ENCODE peak calls at places on chromosomes 11 and 22, in ten cellular contexts. S, O, R, J, N, I, C, A, P and F are unnamed samples.

GRCh38 chr11:2305140-2305861 is 3.5 kb downstream of the TSPAN32 start:
- DNase-seq in S (peak), O (peak), R (no peak), J (peak), N (no peak), I (peak), C (peak), A (peak), P (peak), F (peak)

GRCh38 chr11:58075781-58076180 is 45.0 kb downstream of the OR6Q1 start:
- DNase-seq in S (no peak), O (no peak), R (no peak), J (no peak), N (no peak), I (peak), C (no peak), A (no peak), P (no peak), F (no peak)

GRCh38 chr11:122505304-122506006 is 150.1 kb upstream of the UBASH3B start:
- DNase-seq in S (peak), O (peak), R (peak), J (peak), N (peak), I (peak), C (peak), A (peak), P (peak), F (peak)

GRCh38 chr11:102523887-102524286 is 6.7 kb downstream of the MMP7 start:
- DNase-seq in S (no peak), O (no peak), R (no peak), J (no peak), N (no peak), I (no peak), C (no peak), A (no peak), P (no peak), F (no peak)

GRCh38 chr11:47204633-47204989 is 10.2 kb upstream of the DDB2 start:
- DNase-seq in S (no peak), O (no peak), R (peak), J (peak), N (no peak), I (no peak), C (no peak), A (peak), P (no peak), F (no peak)

GRCh38 chr11:56637500-56637899 is 4.7 kb downstream of the OR5AP2 start:
- DNase-seq in S (no peak), O (no peak), R (no peak), J (no peak), N (no peak), I (no peak), C (no peak), A (no peak), P (no peak), F (no peak)

GRCh38 chr22:47019012-47019790 is 256.8 kb downstream of the TBC1D22A start:
- DNase-seq in S (no peak), O (peak), R (no peak), J (no peak), N (no peak), I (no peak), C (no peak), A (no peak), P (no peak), F (no peak)

GRCh38 chr11:19689281-19689975 is 23.2 kb upstream of the NAV2 start:
- DNase-seq in S (no peak), O (no peak), R (no peak), J (no peak), N (no peak), I (no peak), C (no peak), A (no peak), P (no peak), F (no peak)

GRCh38 chr11:27501102-27501501 is 5.5 kb downstream of the LIN7C start:
- DNase-seq in S (no peak), O (no peak), R (no peak), J (no peak), N (no peak), I (no peak), C (no peak), A (no peak), P (no peak), F (no peak)

GRCh38 chr11:27495710-27496300 is 10.8 kb downstream of the LIN7C start:
- DNase-seq in S (no peak), O (no peak), R (no peak), J (no peak), N (no peak), I (no peak), C (no peak), A (no peak), P (no peak), F (no peak)

GRCh38 chr11:27496461-27496860 is 10.1 kb downstream of the LIN7C start:
- DNase-seq in S (no peak), O (no peak), R (no peak), J (no peak), N (no peak), I (no peak), C (no peak), A (no peak), P (no peak), F (no peak)

GRCh38 chr11:27497911-27498310 is 8.7 kb downstream of the LIN7C start:
- DNase-seq in S (no peak), O (no peak), R (no peak), J (no peak), N (no peak), I (no peak), C (no peak), A (no peak), P (no peak), F (no peak)

DNA sequence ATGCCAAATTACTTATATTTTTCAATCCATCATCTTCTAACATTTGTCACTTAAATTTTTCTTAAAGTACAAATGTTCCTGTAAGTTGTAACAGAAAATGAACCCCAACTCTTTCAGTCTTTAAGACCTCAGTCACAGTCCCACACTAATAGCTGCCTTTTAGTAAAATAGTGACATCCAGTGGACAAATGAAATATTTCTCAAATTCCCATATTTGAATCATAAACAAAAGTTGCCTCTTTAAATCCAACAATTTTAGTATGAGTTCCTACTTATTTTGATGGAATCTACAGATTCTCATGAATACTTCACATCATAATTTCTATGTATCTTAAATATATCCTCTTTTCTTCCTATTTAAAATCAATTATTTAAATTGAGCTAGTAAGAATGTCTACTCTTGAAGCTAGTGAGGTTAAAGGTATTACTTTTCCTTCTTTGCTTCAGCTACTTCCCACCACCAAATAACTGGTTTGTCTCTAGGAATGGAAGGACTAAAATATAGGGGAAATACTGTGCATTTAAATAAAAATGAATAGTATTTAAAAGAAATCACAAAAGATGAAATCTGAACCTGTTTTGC is 9.2 kb downstream of the LIN7C start:
- DNase-seq in S (no peak), O (no peak), R (no peak), J (peak), N (peak), I (no peak), C (no peak), A (peak), P (peak), F (no peak)
- TF ChIP-seq CTCF in S (peak), O (peak), R (peak), J (peak), N (peak), I (peak), C (peak), A (peak), P (peak), F (peak)

DNA sequence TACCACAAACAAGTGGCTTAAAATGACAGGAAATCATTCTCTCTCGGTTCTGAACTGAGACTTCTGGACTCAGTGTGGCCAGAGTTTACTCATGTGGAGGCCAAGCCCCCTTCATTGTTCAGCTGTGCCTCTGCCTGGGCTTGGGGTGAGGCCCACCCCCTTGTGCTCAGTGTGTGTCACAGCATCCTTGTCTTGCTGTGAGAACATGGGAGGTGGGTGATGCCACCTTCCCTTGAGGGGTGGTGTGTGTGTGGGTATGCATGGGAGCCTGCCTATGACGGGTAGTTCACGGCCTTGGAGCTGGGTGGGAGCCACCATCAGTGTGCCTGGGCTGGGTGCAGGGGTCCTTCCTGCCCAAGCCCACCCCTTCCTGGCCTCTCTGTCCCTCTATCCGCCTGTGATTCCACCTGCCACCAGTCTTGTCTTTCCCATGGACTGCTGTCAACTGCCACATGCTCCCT is 101.7 kb downstream of the MORC2 start:
- DNase-seq in S (peak), O (peak), R (no peak), J (peak), N (no peak), I (no peak), C (no peak), A (no peak), P (no peak), F (no peak)
- TF ChIP-seq CTCF in S (no peak), O (peak), R (no peak), J (no peak), N (peak), I (no peak), C (no peak), A (no peak), P (peak), F (no peak)

GRCh38 chr11:17506942-17507341 is 30.3 kb upstream of the ABCC8 start:
- DNase-seq in S (no peak), O (no peak), R (no peak), J (no peak), N (no peak), I (no peak), C (no peak), A (no peak), P (no peak), F (no peak)
- TF ChIP-seq CTCF in S (no peak), O (no peak), R (no peak), J (no peak), N (no peak), I (no peak), C (no peak), A (no peak), P (no peak), F (no peak)

DNA sequence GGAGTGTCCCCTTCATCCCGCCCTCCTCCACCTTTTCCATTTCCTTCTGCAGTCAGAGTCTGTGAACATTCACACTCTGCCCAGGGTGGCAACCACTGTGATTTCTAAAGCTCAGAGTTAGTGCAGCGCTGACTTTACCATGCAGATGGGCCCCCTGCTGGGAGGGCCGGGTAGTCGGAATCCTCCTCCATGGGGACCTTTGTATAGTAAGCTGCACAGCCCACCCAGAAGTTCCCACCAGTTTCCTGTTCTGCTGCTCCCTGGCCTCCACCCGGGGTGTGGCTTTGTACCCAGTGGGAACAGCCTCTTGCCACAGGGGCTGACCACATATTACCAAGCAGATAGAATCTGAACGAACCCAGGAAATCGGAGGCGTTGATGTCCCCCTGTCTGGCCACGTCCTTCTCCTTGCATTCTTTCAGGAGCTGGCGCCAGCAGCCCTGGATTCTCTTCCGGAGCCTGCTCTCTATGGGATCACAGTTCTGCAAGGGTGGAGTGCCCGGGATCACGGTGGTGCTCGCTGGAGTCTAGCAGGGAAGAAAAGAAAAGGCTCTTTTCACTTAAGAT is 125.3 kb downstream of the MPPED1 start:
- DNase-seq in S (no peak), O (peak), R (no peak), J (no peak), N (no peak), I (no peak), C (no peak), A (no peak), P (no peak), F (no peak)
- TF ChIP-seq CTCF in S (no peak), O (no peak), R (peak), J (no peak), N (no peak), I (peak), C (no peak), A (no peak), P (no peak), F (no peak)

DNA sequence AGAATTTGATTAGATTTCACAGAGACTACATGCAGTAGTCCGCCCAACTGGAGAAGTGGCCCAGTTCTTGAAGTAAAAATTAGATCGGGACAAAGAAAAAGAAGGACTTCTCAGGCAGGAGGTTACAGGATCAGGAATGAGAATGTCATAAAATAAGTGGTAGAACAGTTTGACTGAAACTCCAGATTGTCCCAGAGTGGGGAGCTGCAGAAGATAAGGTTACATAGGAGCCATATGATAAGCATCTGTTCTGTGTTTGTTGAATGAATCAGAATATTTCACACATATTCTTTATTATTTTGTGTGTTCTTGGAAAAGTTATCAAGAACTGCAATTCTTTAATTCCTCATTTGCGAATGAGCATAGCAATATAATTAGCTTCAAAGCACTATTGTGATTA is 210.6 kb downstream of the AASDHPPT start:
- DNase-seq in S (no peak), O (no peak), R (no peak), J (no peak), N (no peak), I (no peak), C (no peak), A (no peak), P (no peak), F (no peak)
- TF ChIP-seq CTCF in S (no peak), O (no peak), R (no peak), J (no peak), N (no peak), I (no peak), C (no peak), A (no peak), P (no peak), F (no peak)

GRCh38 chr22:37564111-37564711 is 3.9 kb downstream of the CDC42EP1 start:
- DNase-seq in S (no peak), O (no peak), R (no peak), J (no peak), N (no peak), I (no peak), C (no peak), A (no peak), P (no peak), F (no peak)
- TF ChIP-seq CTCF in S (no peak), O (no peak), R (no peak), J (no peak), N (no peak), I (peak), C (no peak), A (peak), P (no peak), F (no peak)

GRCh38 chr11:116194156-116194904 is 578.5 kb downstream of the BUD13 start:
- DNase-seq in S (no peak), O (no peak), R (no peak), J (no peak), N (no peak), I (no peak), C (no peak), A (no peak), P (no peak), F (no peak)

GRCh38 chr11:116192509-116193206 is 580.1 kb downstream of the BUD13 start:
- DNase-seq in S (no peak), O (no peak), R (no peak), J (no peak), N (no peak), I (no peak), C (no peak), A (no peak), P (no peak), F (peak)

GRCh38 chr11:116190206-116190605 is 582.6 kb downstream of the BUD13 start:
- DNase-seq in S (no peak), O (no peak), R (no peak), J (no peak), N (no peak), I (no peak), C (no peak), A (no peak), P (no peak), F (no peak)

GRCh38 chr11:116190861-116191260 is 581.9 kb downstream of the BUD13 start:
- DNase-seq in S (no peak), O (no peak), R (no peak), J (no peak), N (no peak), I (no peak), C (no peak), A (no peak), P (no peak), F (no peak)

DNA sequence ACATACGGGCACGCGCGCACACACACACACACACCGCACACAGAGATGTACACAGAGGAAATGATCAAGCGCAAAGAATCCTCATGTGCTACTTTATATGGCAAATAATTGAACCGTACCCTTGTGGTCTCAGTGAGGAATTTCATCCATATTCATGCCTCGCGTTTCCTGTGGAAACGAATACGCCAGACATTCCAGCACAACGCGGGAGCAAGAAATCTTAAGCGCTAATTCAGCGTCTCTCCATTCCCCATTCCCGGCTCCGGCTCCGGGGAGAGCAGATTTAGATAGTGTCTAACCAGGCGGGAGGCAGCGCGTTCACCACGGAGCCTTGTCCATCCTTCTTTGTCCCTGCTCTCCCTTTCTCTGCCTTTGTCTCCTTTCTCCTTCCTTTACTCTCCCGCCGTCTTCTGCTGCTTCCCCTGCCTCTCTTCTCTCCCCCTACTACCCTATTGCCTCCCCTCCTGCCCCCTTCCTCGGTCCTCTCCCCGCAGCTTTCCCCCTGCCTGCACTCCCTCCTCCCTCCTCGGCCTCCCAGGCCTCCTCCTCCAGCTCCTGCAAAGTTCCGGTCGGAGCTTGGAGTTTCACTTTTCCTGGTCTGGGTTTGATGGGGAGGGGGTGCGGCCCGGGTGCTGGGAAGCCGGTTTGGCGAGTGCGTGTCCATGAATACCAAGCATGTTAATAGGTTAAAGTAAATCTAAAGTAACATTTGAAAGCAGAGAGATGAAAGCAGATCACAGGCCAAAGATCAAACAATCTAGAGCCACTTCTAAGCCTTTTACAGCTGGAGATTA is 579.3 kb downstream of the BUD13 start:
- DNase-seq in S (no peak), O (peak), R (peak), J (peak), N (peak), I (peak), C (no peak), A (peak), P (no peak), F (peak)
- TF ChIP-seq CTCF in S (no peak), O (peak), R (peak), J (no peak), N (no peak), I (no peak), C (no peak), A (peak), P (no peak), F (peak)